ENCODE peak calls at places on chromosome 15, in eight cellular contexts. L is CD8-positive, alpha-beta memory T cell; F is lower lobe of right lung; T is ovary; Y is psoas muscle; O is aorta; E is neuronal stem cell; N is left ventricle myocardium inferior. Z is an unnamed sample.

GRCh38 chr15:56459096-56459495 is 5.8 kb downstream of the MNS1 start:
- DNase-seq in L (no peak), E (no peak), O (no peak), T (no peak), N (no peak), Y (no peak), F (no peak), Z (no peak)

GRCh38 chr15:75051711-75052110 is 28.3 kb downstream of the PPCDC start:
- DNase-seq in T (no peak), Y (no peak), E (no peak), N (no peak), L (no peak), O (peak; percentile 68), F (no peak), Z (no peak)

GRCh38 chr15:42650208-42651066 is 75.0 kb downstream of the STARD9 start:
- DNase-seq in N (peak; percentile 28), L (peak; percentile 18), Y (no peak), O (no peak), F (no peak), T (peak; percentile 49), E (peak; percentile 36), Z (peak; percentile 77)

GRCh38 chr15:80979538-80980200 is 9.9 kb downstream of the MESD start:
- DNase-seq in Y (no peak), L (no peak), F (no peak), N (no peak), E (no peak), T (no peak), O (no peak), Z (no peak)

GRCh38 chr15:73650387-73651126 is 17.4 kb upstream of the NPTN start:
- DNase-seq in F (no peak), O (no peak), L (no peak), N (no peak), E (no peak), T (no peak), Y (no peak), Z (no peak)

GRCh38 chr15:87733522-87733921 is 523.0 kb downstream of the NTRK3 start:
- DNase-seq in F (no peak), Y (no peak), L (no peak), E (no peak), O (no peak), N (no peak), T (no peak), Z (no peak)

GRCh38 chr15:26804063-26804804 is 31.4 kb upstream of the GABRB3 start:
- DNase-seq in E (no peak), L (no peak), F (no peak), Y (no peak), N (no peak), O (no peak), T (no peak), Z (no peak)

GRCh38 chr15:42084465-42085235 is 9.7 kb downstream of the PLA2G4D start:
- DNase-seq in E (peak; percentile 65), O (peak; percentile 91), Y (peak; percentile 82), L (peak; percentile 35), T (peak; percentile 32), F (peak; percentile 82), N (peak; percentile 54), Z (no peak)

GRCh38 chr15:97009036-97009555 is 678.6 kb downstream of the NR2F2 start:
- DNase-seq in L (no peak), E (no peak), Y (no peak), O (no peak), F (no peak), N (no peak), T (no peak), Z (no peak)

GRCh38 chr15:66452971-66453580 is 44.5 kb downstream of the SNAPC5 start:
- DNase-seq in L (no peak), E (no peak), O (no peak), N (no peak), F (no peak), T (peak; percentile 40), Y (no peak), Z (no peak)

GRCh38 chr15:20295238-20295811 is 246.3 kb downstream of the GOLGA6L6 start:
- DNase-seq in N (no peak), Y (no peak), F (no peak), O (peak; percentile 82), T (peak; percentile 18), L (no peak), E (no peak), Z (no peak)

GRCh38 chr15:60363903-60364302 is 33.9 kb downstream of the ANXA2 start:
- DNase-seq in T (no peak), Y (no peak), E (no peak), O (no peak), F (no peak), N (no peak), L (no peak), Z (no peak)

GRCh38 chr15:84949845-84950569 is 31.6 kb upstream of the PDE8A start:
- DNase-seq in T (no peak), F (no peak), E (no peak), Y (no peak), N (no peak), L (no peak), O (no peak), Z (peak; percentile 26)

GRCh38 chr15:95948371-95948770 is 382.1 kb upstream of the NR2F2 start:
- DNase-seq in F (no peak), E (no peak), T (no peak), O (no peak), Y (no peak), L (no peak), N (no peak), Z (no peak)

GRCh38 chr15:52657338-52657737 is 21.9 kb downstream of the ATOSA start:
- DNase-seq in Y (no peak), F (no peak), L (no peak), N (no peak), T (no peak), O (no peak), E (no peak), Z (no peak)

GRCh38 chr15:42137461-42138261 is 18.8 kb downstream of the PLA2G4F start:
- DNase-seq in Y (no peak), N (no peak), F (no peak), E (peak; percentile 49), T (no peak), L (no peak), O (peak; percentile 39), Z (peak; percentile 28)

GRCh38 chr15:68380456-68380855 is 51.5 kb downstream of the ITGA11 start:
- DNase-seq in F (no peak), E (no peak), O (no peak), N (no peak), Y (no peak), T (no peak), L (no peak), Z (peak; percentile 36)

GRCh38 chr15:90233701-90234518 is at the start of the genes CIB1 and GDPGP1:
- DNase-seq in Y (peak; percentile 99), F (peak; percentile 99), N (peak; percentile 98), T (peak; percentile 97), O (peak; percentile 99), L (peak; percentile 97), E (peak; percentile 92), Z (peak; percentile 99)
- H3K4me1 ChIP-seq in Y (peaks cover 39% of the 10 kb centered on the region), F (peaks cover 39% of the 10 kb centered on the region), N (peaks cover 57% of the 10 kb centered on the region), T (peaks cover 4% of the 10 kb centered on the region), O (no peaks in the 10 kb centered on the region), L (peaks cover 47% of the 10 kb centered on the region), E (peaks cover 5% of the 10 kb centered on the region), Z (peaks cover 44% of the 10 kb centered on the region)

GRCh38 chr15:64572856-64573255 is 112.5 kb downstream of the ZNF609 start:
- DNase-seq in F (no peak), E (no peak), T (no peak), L (no peak), Y (no peak), N (no peak), O (no peak), Z (no peak)

GRCh38 chr15:64566629-64567427 is 106.5 kb downstream of the ZNF609 start:
- DNase-seq in L (no peak), F (no peak), N (no peak), O (no peak), T (no peak), Y (no peak), E (no peak), Z (no peak)

GRCh38 chr15:64571857-64572291 is 111.5 kb downstream of the ZNF609 start:
- DNase-seq in E (no peak), F (no peak), N (no peak), T (no peak), Y (no peak), L (no peak), O (no peak), Z (no peak)

GRCh38 chr15:64566102-64566501 is 105.7 kb downstream of the ZNF609 start:
- DNase-seq in T (no peak), E (no peak), L (no peak), N (no peak), Y (no peak), O (no peak), F (no peak), Z (no peak)

DNA sequence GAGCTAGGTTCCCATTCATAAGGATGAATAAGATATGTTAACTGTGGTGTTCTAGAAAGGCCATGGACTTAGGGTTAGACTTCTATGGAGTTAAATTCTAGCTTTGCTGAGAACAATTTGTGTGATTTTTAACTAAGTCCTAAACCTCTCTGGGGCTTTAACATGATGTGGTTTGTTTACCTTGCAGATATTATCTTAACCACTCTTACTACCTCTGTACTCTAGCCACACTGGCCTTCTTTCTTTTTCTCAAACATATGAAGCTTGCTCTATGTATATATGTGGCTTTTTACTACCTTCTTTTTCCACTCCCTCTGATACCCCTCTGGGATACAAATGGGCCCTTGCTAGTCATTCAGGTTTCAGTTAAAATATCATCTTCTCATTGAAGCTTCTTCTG is 108.4 kb downstream of the ZNF609 start:
- DNase-seq in O (no peak), F (no peak), T (no peak), Y (no peak), N (no peak), L (no peak), E (no peak), Z (no peak)
- H3K4me1 ChIP-seq in O (peaks cover 1% of the 10 kb centered on the region), F (peaks cover 22% of the 10 kb centered on the region), T (peaks cover 2% of the 10 kb centered on the region), Y (peaks cover 4% of the 10 kb centered on the region), N (peaks cover 26% of the 10 kb centered on the region), L (peaks cover 39% of the 10 kb centered on the region), E (peaks cover 1% of the 10 kb centered on the region), Z (peaks cover 35% of the 10 kb centered on the region)

DNA sequence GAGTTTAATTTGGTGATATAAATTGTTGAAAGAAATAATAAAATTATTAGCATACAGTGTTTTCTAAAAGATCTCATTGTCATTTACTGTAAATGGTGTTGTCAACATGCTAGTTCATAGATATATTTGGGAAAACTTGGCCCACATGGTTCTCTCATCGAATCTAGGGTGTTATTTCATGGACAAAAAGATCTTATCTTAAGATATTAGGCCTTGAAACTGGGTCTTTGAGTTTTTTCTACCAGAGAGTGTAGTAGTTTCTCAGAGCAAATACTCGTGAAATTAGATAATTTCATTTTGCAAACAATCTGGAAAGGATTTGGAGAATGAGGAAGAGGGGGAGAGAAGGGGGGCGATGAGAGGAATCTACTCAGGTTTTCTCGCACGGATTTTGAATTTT is 107.9 kb downstream of the MEIS2 start:
- DNase-seq in L (no peak), N (no peak), O (no peak), F (no peak), E (no peak), Y (no peak), T (no peak), Z (no peak)
- H3K4me1 ChIP-seq in L (no peaks in the 10 kb centered on the region), N (peaks cover 46% of the 10 kb centered on the region), O (no peaks in the 10 kb centered on the region), F (no peaks in the 10 kb centered on the region), E (peaks cover 1% of the 10 kb centered on the region), Y (no peaks in the 10 kb centered on the region), T (peaks cover 7% of the 10 kb centered on the region), Z (peaks cover 32% of the 10 kb centered on the region)

DNA sequence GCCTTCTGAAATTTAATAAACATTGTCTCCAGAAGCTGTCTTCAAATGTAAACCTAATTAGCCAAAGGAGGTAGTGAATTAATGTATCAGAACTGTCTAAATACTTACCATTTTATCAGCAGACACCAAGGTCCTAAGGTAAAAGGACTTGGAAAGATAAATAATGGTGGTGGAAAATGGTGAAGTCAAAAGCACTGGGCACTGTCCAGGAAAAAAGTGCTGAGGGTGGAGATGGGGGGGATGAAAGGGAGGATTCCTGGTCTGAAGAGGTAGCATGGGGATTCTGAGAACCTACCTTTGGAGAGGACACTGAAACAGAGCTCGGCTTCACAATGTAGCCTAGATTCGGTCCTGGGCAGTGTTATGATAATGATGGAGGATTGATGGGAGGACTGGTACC is 149.0 kb upstream of the DPH6 start:
- DNase-seq in L (no peak), N (no peak), T (no peak), E (no peak), F (no peak), O (no peak), Y (no peak), Z (no peak)
- H3K4me1 ChIP-seq in L (no peaks in the 10 kb centered on the region), N (peaks cover 75% of the 10 kb centered on the region), T (peaks cover 15% of the 10 kb centered on the region), E (peaks cover 6% of the 10 kb centered on the region), F (peaks cover 52% of the 10 kb centered on the region), O (peaks cover 4% of the 10 kb centered on the region), Y (peaks cover 42% of the 10 kb centered on the region), Z (peaks cover 38% of the 10 kb centered on the region)